ENCODE peak calls at places on chromosomes 13 and 19, in five cellular contexts. W is hepatocyte, L is breast epithelium, U is neural progenitor cell, T is cardiac muscle cell. D is an unnamed sample.

GRCh38 chr19:5418676-5419075 is 36.5 kb upstream of the ZNRF4 start:
- DNase-seq in W (no peak), T (peak), L (no peak), U (no peak), D (no peak)

GRCh38 chr19:56071151-56071550 is 49.9 kb downstream of the ZNF787 start:
- DNase-seq in W (no peak), L (no peak), T (no peak), U (peak), D (no peak)

GRCh38 chr19:21463449-21464105 is 41.8 kb upstream of the ZNF429 start:
- DNase-seq in T (peak), L (peak), W (peak), U (peak), D (peak)

GRCh38 chr13:60398949-60399589 is 2.0 kb downstream of the TDRD3 start:
- DNase-seq in W (no peak), T (peak), U (no peak), L (no peak), D (no peak)

GRCh38 chr19:18684642-18684993 is 1.1 kb downstream of the CRTC1 start:
- DNase-seq in T (no peak), U (no peak), W (no peak), L (no peak), D (no peak)

GRCh38 chr13:91313103-91313502 is 34.4 kb upstream of the MIR17HG start:
- DNase-seq in T (peak), W (peak), L (no peak), U (peak), D (no peak)

GRCh38 chr19:24033962-24034342 is 53.0 kb upstream of the ZNF254 start:
- DNase-seq in W (peak), T (peak), L (peak), U (peak), D (peak)

GRCh38 chr19:47765522-47766358 is 12.8 kb upstream of the SELENOW start:
- DNase-seq in W (peak), U (peak), T (peak), L (no peak), D (no peak)

GRCh38 chr13:55632402-55632801 is 1508.3 kb upstream of the PRR20A start:
- DNase-seq in L (no peak), W (no peak), U (no peak), T (no peak), D (no peak)

GRCh38 chr19:18310118-18310909 is 12.6 kb downstream of the LSM4 start:
- DNase-seq in U (no peak), L (no peak), T (no peak), W (peak), D (no peak)

GRCh38 chr19:17873661-17874422 is 2.1 kb downstream of the SLC5A5 start:
- DNase-seq in T (peak), W (peak), U (peak), L (no peak), D (peak)

GRCh38 chr13:102395939-102396338 is 5.9 kb downstream of the FGF14 start:
- DNase-seq in U (no peak), T (no peak), W (no peak), L (no peak), D (no peak)

DNA sequence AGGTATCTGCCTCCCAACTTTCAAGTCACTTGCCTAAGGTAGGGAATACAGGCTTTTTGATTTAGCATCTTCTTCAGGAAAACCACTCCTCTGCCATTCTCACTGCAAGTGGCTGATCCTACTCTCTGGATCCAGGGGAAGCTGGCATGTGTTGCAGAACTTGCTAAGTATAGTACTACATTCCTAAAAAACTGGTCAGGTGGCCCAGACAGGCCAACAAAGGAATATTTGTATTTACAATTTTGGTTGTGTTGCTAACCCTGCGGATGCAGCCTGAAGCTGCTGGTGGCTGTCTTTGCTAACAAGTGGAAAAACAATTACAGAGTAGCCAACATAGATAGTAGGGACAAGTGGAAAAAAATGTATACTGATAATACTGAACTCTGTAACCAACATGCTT is 222.5 kb upstream of the STARD13 start:
- DNase-seq in L (no peak), U (no peak), T (no peak), W (no peak), D (no peak)
- H3K27ac ChIP-seq in L (no peak), U (no peak), T (no peak), W (no peak), D (no peak)

GRCh38 chr13:112962396-112962795 is 6.6 kb upstream of the MCF2L start:
- DNase-seq in T (no peak), W (no peak), L (no peak), U (no peak), D (no peak)

GRCh38 chr13:112960671-112961070 is 8.3 kb upstream of the MCF2L start:
- DNase-seq in U (no peak), W (no peak), T (no peak), L (no peak), D (no peak)

GRCh38 chr13:112959701-112960542 is 9.1 kb upstream of the MCF2L start:
- DNase-seq in T (no peak), W (no peak), U (no peak), L (no peak), D (no peak)

GRCh38 chr13:112962911-112963625 is 5.9 kb upstream of the MCF2L start:
- DNase-seq in L (no peak), T (no peak), W (no peak), U (no peak), D (no peak)

DNA sequence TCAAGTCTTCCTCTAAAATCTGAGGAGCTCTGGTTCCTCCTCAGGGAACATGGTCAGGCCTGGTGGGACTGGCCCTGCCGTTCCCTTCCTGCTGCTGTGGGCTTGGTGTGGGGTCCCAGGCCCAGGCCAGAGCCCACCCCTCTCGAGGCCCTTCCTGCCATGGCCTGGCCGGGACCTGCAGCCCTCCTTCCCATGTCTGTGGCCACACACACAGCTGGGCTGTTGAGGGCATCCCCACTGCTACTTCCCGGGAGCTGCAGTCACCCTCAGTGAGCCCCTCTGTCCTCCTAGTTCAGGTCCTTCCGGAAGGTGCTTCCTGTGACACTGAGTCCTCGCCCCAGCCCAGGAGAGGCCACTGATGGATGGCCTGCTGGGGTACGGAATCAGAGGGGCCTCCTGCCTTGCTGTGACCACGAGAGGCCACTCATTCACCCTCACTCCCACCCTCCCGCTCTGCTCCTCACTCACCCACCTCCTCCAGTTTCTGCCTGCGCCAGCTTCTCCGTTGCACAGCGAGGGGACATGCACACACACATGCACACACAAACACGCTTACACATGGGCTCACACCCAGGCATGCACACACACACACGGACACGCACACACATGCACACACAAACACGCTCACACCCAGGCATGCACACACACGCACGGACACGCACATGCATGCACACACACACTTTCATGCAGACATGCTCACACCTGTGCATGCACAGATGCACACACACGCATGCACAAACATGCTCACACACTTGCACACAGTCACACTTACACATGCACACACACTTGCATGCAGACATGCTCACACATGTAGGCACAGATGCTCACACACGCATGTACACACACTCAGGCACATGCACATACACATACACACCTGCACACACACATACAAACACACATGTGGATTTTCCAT is 7.3 kb upstream of the MCF2L start:
- DNase-seq in L (no peak), U (no peak), T (no peak), W (no peak), D (no peak)
- H3K27ac ChIP-seq in L (no peak), U (no peak), T (no peak), W (no peak), D (no peak)

GRCh38 chr13:45466359-45466758 is 1.6 kb downstream of the COG3 start:
- DNase-seq in T (no peak), W (no peak), L (no peak), U (no peak), D (no peak)
- H3K27ac ChIP-seq in T (no peak), W (no peak), L (no peak), U (no peak), D (peak)

DNA sequence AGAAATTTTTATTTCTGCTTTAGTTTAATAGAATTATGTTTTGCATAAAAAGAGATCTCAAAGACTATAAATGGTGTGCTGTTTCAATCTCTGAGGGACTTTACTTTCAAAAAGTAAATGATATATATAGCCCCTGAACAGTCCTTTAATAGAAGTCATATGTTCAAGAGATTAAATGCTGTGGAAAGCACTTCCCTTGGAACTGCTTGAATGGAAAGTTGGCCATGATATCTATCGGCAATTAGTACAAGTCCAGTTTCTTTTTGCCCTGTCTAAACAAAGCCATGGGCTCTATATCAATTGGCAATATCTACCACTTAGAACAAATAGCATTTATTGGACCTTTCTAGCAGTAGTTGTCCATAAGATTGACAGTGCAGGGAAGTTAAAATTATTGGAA is 282.9 kb downstream of the DCLK1 start:
- DNase-seq in L (no peak), U (no peak), T (no peak), W (peak), D (no peak)
- H3K27ac ChIP-seq in L (no peak), U (no peak), T (no peak), W (peak), D (no peak)

GRCh38 chr13:25715760-25716159 is 336.1 kb downstream of the SHISA2 start:
- DNase-seq in U (no peak), L (no peak), T (no peak), W (no peak), D (no peak)
- H3K27ac ChIP-seq in U (no peak), L (no peak), T (no peak), W (no peak), D (no peak)

GRCh38 chr19:35109395-35110112 is 6.1 kb upstream of the FXYD3 start:
- DNase-seq in U (peak), L (peak), T (no peak), W (no peak), D (peak)
- H3K27ac ChIP-seq in U (no peak), L (peak), T (no peak), W (no peak), D (peak)

DNA sequence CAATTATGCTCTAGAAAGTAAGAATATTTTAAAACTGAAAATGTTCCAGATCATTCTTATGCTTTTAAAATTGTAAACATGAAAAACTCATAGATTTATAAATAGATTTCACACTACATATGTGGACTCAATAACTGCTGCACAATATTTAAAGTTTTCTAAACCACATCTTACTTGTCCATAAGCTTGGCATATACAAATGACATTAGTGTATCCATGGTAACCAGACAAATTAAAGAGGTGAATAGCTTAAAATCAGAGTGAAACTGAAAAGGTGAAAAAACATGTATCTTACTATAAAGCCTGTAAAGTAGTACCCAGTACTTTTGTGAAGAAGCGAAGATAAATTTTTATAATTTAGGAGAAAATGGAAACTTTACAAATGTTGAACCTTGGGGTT is 151.2 kb upstream of the MYO16 start:
- DNase-seq in W (no peak), U (no peak), L (no peak), T (no peak), D (no peak)
- H3K27ac ChIP-seq in W (no peak), U (no peak), L (no peak), T (no peak), D (no peak)

D was measured in RWPE1.